ENCODE peak calls at places on chromosomes 11 and 22, in nine cellular contexts. D is AG04450, O is fibroblast of mammary gland, L is A549, W is fibroblast of lung, B is fibroblast of pulmonary artery, R is GM23338, X is vagina, M is upper lobe of right lung. S is an unnamed sample.

GRCh38 chr11:109734602-109735001 is 312.6 kb downstream of the C11orf87 start:
- DNase-seq in L (no peak), X (no peak), D (no peak), R (no peak), M (no peak), B (peak; percentile 5), W (peak; percentile 74), O (peak; percentile 12), S (no peak)

GRCh38 chr11:37322333-37323194 is 724.5 kb upstream of the RAG2 start:
- DNase-seq in W (no peak), L (no peak), R (no peak), O (no peak), M (no peak), D (no peak), B (no peak), X (no peak), S (no peak)

GRCh38 chr22:29306830-29307657 is 594 bp downstream of the GAS2L1 start:
- DNase-seq in O (peak; percentile 56), L (peak; percentile 64), M (peak; percentile 91), D (no peak), R (peak; percentile 93), X (no peak), W (peak; percentile 70), B (peak; percentile 73), S (no peak)

GRCh38 chr11:9461760-9462134 is 935 bp downstream of the ZNF143 start:
- DNase-seq in D (no peak), X (no peak), O (peak; percentile 33), W (peak; percentile 49), R (no peak), M (no peak), B (peak; percentile 37), L (peak; percentile 33), S (no peak)

GRCh38 chr22:30947821-30948454 is 20.6 kb downstream of the MORC2 start:
- DNase-seq in B (peak; percentile 81), O (peak; percentile 67), X (no peak), R (peak; percentile 48), D (peak; percentile 36), M (no peak), W (peak; percentile 36), L (peak; percentile 46), S (no peak)

GRCh38 chr11:78698612-78699011 is 123.9 kb upstream of the NARS2 start:
- DNase-seq in X (no peak), L (no peak), O (peak; percentile 75), W (peak; percentile 92), M (no peak), R (no peak), B (peak; percentile 40), D (peak; percentile 6), S (peak; percentile 80)

GRCh38 chr11:7924526-7924925 is 6.5 kb downstream of the OR10A6 start:
- DNase-seq in O (no peak), R (no peak), M (no peak), D (peak; percentile 8), L (no peak), B (no peak), X (no peak), W (no peak), S (no peak)

GRCh38 chr11:101296896-101297295 is 167.3 kb upstream of the PGR start:
- DNase-seq in B (no peak), O (no peak), W (no peak), L (no peak), D (no peak), X (no peak), M (no peak), R (no peak), S (no peak)

DNA sequence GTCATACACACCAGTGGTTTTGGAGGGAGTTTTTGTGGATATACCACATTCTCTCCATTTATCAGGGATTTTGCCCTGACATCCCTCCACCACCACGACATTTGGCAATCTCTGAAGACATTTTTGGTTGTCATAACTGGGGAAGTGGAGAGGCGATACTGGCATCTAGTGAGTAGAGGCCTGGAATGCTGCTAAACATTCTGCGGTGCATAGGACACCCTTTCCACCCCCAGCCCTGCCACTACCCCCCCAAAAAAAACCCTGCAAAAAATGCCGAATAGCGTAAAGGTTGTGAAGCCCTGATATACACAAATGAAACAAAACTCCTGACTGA is 560 bp upstream of the TPST2 start:
- DNase-seq in R (no peak), M (no peak), L (no peak), D (no peak), X (no peak), B (peak; percentile 25), W (peak; percentile 45), O (peak; percentile 13), S (no peak)
- H3K4me3 ChIP-seq in R (peak overlapping the region; percentile 94), M (peak overlapping the region; percentile 88), L (peak overlapping the region; percentile 96), D (peak overlapping the region; percentile 80), X (peak overlapping the region; percentile 75), B (peak overlapping the region; percentile 78), W (peak overlapping the region; percentile 90), O (peak overlapping the region; percentile 67), S (peak overlapping the region; percentile 99)

GRCh38 chr22:32777997-32778396 is 23.5 kb upstream of the TIMP3 start:
- DNase-seq in W (no peak), M (no peak), O (no peak), B (no peak), D (no peak), X (no peak), L (no peak), R (no peak), S (no peak)

GRCh38 chr22:32776800-32777199 is 24.7 kb upstream of the TIMP3 start:
- DNase-seq in X (no peak), B (no peak), L (no peak), R (no peak), O (no peak), D (no peak), M (no peak), W (no peak), S (no peak)

GRCh38 chr22:32771761-32772160 is 29.7 kb upstream of the TIMP3 start:
- DNase-seq in M (no peak), L (no peak), R (no peak), D (no peak), B (no peak), W (no peak), O (no peak), X (no peak), S (no peak)

GRCh38 chr22:32776397-32776796 is 25.1 kb upstream of the TIMP3 start:
- DNase-seq in D (no peak), W (no peak), M (no peak), X (no peak), R (no peak), O (no peak), B (no peak), L (no peak), S (no peak)

DNA sequence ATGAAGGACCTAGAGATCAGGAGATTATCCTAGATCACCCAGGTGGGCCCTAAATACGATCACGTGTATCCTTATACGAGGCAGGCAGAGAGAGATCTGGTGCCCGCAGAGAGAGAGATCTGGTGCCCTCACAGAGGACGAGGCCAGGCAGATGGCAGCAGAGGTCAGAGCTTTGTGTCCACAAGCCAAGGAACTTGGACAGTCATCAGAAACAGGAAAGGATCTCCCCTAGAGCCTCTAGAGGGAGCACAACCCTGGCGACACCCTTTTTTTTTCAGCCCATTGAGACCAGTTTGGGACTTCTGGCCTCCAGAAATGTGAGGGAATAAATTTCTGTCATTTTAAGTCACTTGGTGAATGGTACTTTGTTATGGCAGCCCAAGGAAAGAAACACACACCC is 25.5 kb upstream of the TIMP3 start:
- DNase-seq in D (no peak), X (no peak), L (peak; percentile 29), M (no peak), R (peak; percentile 47), O (no peak), B (no peak), W (no peak), S (no peak)
- TF ChIP-seq CTCF in D (peak; percentile 37), X (no peak), L (peak; percentile 26), M (peak; percentile 26), R (peak; percentile 61), O (peak; percentile 47), B (peak; percentile 37), W (peak; percentile 26), S (no peak)

GRCh38 chr22:35841907-35842518 is 124.3 kb downstream of the APOL5 start:
- DNase-seq in X (no peak), B (no peak), M (no peak), R (no peak), O (no peak), D (no peak), L (no peak), W (no peak), S (no peak)

GRCh38 chr22:35837328-35837727 is 119.7 kb downstream of the APOL5 start:
- DNase-seq in M (no peak), B (peak; percentile 27), O (no peak), W (no peak), L (no peak), R (no peak), X (no peak), D (no peak), S (no peak)

GRCh38 chr22:35842519-35842913 is 124.8 kb downstream of the APOL5 start:
- DNase-seq in B (no peak), X (no peak), L (no peak), W (no peak), D (no peak), O (no peak), R (no peak), M (no peak), S (no peak)

GRCh38 chr22:35838849-35839646 is 121.4 kb downstream of the APOL5 start:
- DNase-seq in D (peak; percentile 50), X (no peak), M (no peak), B (peak; percentile 80), W (peak; percentile 68), O (peak; percentile 82), R (peak; percentile 70), L (peak; percentile 54), S (no peak)

DNA sequence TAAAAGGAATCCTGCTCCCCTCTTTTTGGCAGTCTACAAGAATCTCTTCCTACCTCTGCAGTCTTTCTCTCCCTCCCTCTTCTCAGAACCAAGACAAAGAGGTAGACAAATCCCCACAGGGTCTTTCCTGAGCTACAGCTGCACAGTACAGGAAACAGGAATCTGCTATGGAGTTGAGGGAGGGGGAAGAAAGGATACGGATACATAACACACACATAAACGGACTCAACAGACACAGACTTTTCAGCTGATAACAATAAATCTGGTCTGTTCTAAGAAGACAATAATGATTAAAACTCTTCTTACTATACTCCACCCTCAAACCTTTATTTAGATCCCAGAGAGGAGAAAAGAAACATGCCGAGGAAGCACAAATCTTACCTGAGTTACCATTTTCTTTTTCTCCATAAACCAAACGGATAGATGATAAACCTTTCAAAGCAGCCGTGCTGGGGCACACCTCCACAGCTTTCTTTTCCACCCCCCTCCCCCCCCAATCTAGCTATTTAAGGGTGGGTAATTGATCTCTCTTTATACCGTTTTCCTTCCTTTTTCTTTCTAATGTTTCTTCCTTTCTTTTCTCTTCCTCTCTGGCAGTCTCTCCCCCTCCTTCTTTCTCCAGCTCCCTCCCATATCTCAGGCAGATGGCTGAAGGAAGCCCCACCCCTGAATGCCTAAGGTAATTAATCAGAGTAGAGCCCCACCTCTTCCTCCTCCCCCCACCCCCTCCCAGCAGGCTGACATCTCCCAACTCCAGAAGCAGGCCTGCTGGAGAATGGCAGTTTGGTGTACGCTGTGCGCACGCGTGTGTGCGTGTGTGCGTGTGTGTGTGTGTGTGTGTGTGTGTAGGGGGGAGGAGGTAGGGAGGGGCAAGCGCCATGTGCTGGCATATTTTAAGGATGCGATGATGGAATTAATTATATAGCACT is 122.4 kb downstream of the APOL5 start:
- DNase-seq in D (peak; percentile 96), R (peak; percentile 96), O (peak; percentile 98), L (peak; percentile 97), W (peak; percentile 99), B (peak; percentile 98), X (peak; percentile 96), M (peak; percentile 91), S (peak; percentile 76)
- H3K4me3 ChIP-seq in D (peak overlapping the region; percentile 73), R (peak overlapping the region; percentile 54), O (peak overlapping the region; percentile 86), L (peak overlapping the region; percentile 69), W (peak overlapping the region; percentile 70), B (peak overlapping the region; percentile 74), X (peak overlapping the region; percentile 48), M (peak overlapping the region; percentile 58), S (peak overlapping the region; percentile 77)

DNA sequence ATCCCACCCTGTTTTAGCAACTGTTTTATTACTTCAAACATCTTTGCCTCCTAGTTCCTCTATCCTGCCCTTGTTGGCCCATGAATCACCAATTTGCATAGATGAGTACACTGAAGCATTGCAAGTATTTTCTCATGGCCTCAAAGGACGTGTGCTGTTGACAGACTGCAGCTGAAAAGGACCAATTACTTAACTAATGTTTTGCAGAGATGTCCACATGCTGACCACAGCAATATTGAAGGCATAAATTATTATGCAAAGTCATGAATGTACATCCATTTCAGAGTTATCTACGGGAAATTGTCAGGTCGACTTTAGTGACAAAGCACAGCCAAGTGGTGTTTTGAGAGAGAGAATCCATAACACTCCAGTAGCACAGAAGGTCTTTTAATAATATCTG is 64.8 kb downstream of the CADM1 start:
- DNase-seq in O (no peak), L (no peak), W (peak; percentile 89), D (peak; percentile 44), B (no peak), R (no peak), X (no peak), M (no peak), S (no peak)
- TF ChIP-seq CTCF in O (no peak), L (no peak), W (no peak), D (no peak), B (no peak), R (no peak), X (no peak), M (no peak), S (no peak)

S was measured in thoracic aorta.